ENCODE peak calls at places on chromosomes 4 and X, in seven cellular contexts. O is naive thymus-derived CD8-positive, alpha-beta T cell; W is ecto neural progenitor cell; B is activated naive CD8-positive, alpha-beta T cell treated with anti-CD3 and anti-CD28 coated beads for 36 hours; R is activated effector memory CD4-positive, alpha-beta T cell treated with Interleukin-2 at 50 U/mL for 16 hours; C is OCI-LY7; S is AG08395. I is an unnamed sample.

GRCh38 chrX:68842781-68843581 is 14.2 kb downstream of the EFNB1 start:
- DNase-seq in O (no peak), W (no peak), B (no peak), R (no peak), C (no peak), S (no peak), I (no peak)

GRCh38 chr4:47837582-47838294 is at the start of gene CORIN:
- DNase-seq in O (peak), W (no peak), B (peak), R (no peak), C (no peak), S (peak), I (peak)

GRCh38 chr4:152360045-152360410 is 175.9 kb downstream of the FBXW7 start:
- DNase-seq in O (no peak), W (no peak), B (no peak), R (no peak), C (no peak), S (no peak), I (no peak)

GRCh38 chr4:20037745-20038144 is 214.0 kb upstream of the SLIT2 start:
- DNase-seq in O (no peak), W (no peak), B (no peak), R (no peak), C (no peak), S (no peak), I (no peak)

GRCh38 chr4:41602113-41602512 is 64.2 kb downstream of the LIMCH1 start:
- DNase-seq in O (no peak), W (no peak), B (no peak), R (no peak), C (no peak), S (no peak), I (no peak)

GRCh38 chrX:30027636-30028035 is 187.7 kb upstream of the MAGEB2 start:
- DNase-seq in O (no peak), W (no peak), B (no peak), R (no peak), C (no peak), S (no peak), I (no peak)

GRCh38 chr4:145828802-145829485 is 109.7 kb downstream of the ZNF827 start:
- DNase-seq in O (no peak), W (no peak), B (peak), R (no peak), C (no peak), S (no peak), I (no peak)

GRCh38 chr4:78954048-78954666 is 14.9 kb upstream of the PAQR3 start:
- DNase-seq in O (no peak), W (no peak), B (no peak), R (no peak), C (peak), S (no peak), I (peak)

GRCh38 chr4:169045862-169046584 is 36.0 kb upstream of the CBR4 start:
- DNase-seq in O (no peak), W (no peak), B (no peak), R (no peak), C (no peak), S (no peak), I (no peak)